ENCODE peak calls at places on chromosome 13, in six cellular contexts. One of them, this sample, is unnamed.
A peak's percentile ranks its signal among the peaks of the same experiment; 100 is the strongest.

GRCh38 chr13:20799726-20800416 is 26.1 kb upstream of the EEF1AKMT1 start:
- DNase-seq in GM12878: no peak
- DNase-seq in SK-N-SH: no peak
- DNase-seq in K562: no peak
- DNase-seq in HepG2: no peak
- DNase-seq in H1: no peak
- DNase-seq in this sample: no peak

GRCh38 chr13:29924951-29925350 is 74.5 kb upstream of the UBL3 start:
- DNase-seq in HepG2: no peak
- DNase-seq in H1: no peak
- DNase-seq in GM12878: no peak
- DNase-seq in K562: no peak
- DNase-seq in SK-N-SH: no peak
- DNase-seq in this sample: no peak

GRCh38 chr13:23674795-23675640 is 104.8 kb downstream of the TNFRSF19 start:
- DNase-seq in K562: no peak
- DNase-seq in GM12878: no peak
- DNase-seq in H1: no peak
- DNase-seq in SK-N-SH: no peak
- DNase-seq in HepG2: peak; percentile 44
- DNase-seq in this sample: no peak

GRCh38 chr13:91482427-91482826 is 84.0 kb downstream of the GPC5 start:
- DNase-seq in K562: no peak
- DNase-seq in SK-N-SH: peak; percentile 2
- DNase-seq in HepG2: no peak
- DNase-seq in GM12878: no peak
- DNase-seq in H1: no peak
- DNase-seq in this sample: no peak

GRCh38 chr13:23427342-23428182 is 5.9 kb downstream of the SACS start:
- DNase-seq in K562: no peak
- DNase-seq in H1: no peak
- DNase-seq in HepG2: peak; percentile 5
- DNase-seq in GM12878: no peak
- DNase-seq in SK-N-SH: no peak
- DNase-seq in this sample: no peak

GRCh38 chr13:64684685-64685431 is 2545.3 kb downstream of the PCDH9 start:
- DNase-seq in K562: no peak
- DNase-seq in H1: peak; percentile 58
- DNase-seq in SK-N-SH: no peak
- DNase-seq in HepG2: no peak
- DNase-seq in GM12878: no peak
- DNase-seq in this sample: no peak

GRCh38 chr13:50126378-50127016 is 111.3 kb downstream of the KCNRG start:
- DNase-seq in H1: no peak
- DNase-seq in HepG2: peak; percentile 27
- DNase-seq in GM12878: no peak
- DNase-seq in SK-N-SH: no peak
- DNase-seq in K562: no peak
- DNase-seq in this sample: peak; percentile 51

GRCh38 chr13:105979131-105979530 is 556.3 kb downstream of the EFNB2 start:
- DNase-seq in SK-N-SH: no peak
- DNase-seq in GM12878: no peak
- DNase-seq in HepG2: no peak
- DNase-seq in K562: no peak
- DNase-seq in H1: no peak
- DNase-seq in this sample: no peak

GRCh38 chr13:59750860-59751259 is 412.9 kb downstream of the DIAPH3 start:
- DNase-seq in GM12878: no peak
- DNase-seq in HepG2: no peak
- DNase-seq in K562: no peak
- DNase-seq in H1: peak; percentile 31
- DNase-seq in SK-N-SH: peak; percentile 60
- DNase-seq in this sample: no peak

GRCh38 chr13:113579686-113580085 is 4.9 kb upstream of the TFDP1 start:
- DNase-seq in H1: no peak
- DNase-seq in K562: no peak
- DNase-seq in SK-N-SH: no peak
- DNase-seq in GM12878: no peak
- DNase-seq in HepG2: no peak
- DNase-seq in this sample: no peak

GRCh38 chr13:46134961-46135522 is 30.2 kb upstream of the CPB2 start:
- DNase-seq in H1: no peak
- DNase-seq in K562: no peak
- DNase-seq in HepG2: peak; percentile 78
- DNase-seq in GM12878: no peak
- DNase-seq in SK-N-SH: no peak
- DNase-seq in this sample: no peak

GRCh38 chr13:27151798-27152599 is 19.6 kb downstream of the USP12 start:
- DNase-seq in HepG2: peak; percentile 55
- DNase-seq in SK-N-SH: no peak
- DNase-seq in H1: no peak
- DNase-seq in K562: no peak
- DNase-seq in GM12878: no peak
- DNase-seq in this sample: no peak

GRCh38 chr13:63864171-63864902 is 2448.7 kb upstream of the PCDH20 start:
- DNase-seq in HepG2: no peak
- DNase-seq in SK-N-SH: no peak
- DNase-seq in GM12878: no peak
- DNase-seq in H1: no peak
- DNase-seq in K562: no peak
- DNase-seq in this sample: no peak

GRCh38 chr13:30869491-30869890 is 36.6 kb upstream of the MEDAG start:
- DNase-seq in GM12878: no peak
- DNase-seq in SK-N-SH: no peak
- DNase-seq in K562: no peak
- DNase-seq in H1: no peak
- DNase-seq in HepG2: no peak
- DNase-seq in this sample: no peak

GRCh38 chr13:76016799-76017198 is 380.7 kb downstream of the LMO7 start:
- DNase-seq in K562: peak; percentile 13
- DNase-seq in GM12878: no peak
- DNase-seq in HepG2: peak; percentile 25
- DNase-seq in SK-N-SH: peak; percentile 17
- DNase-seq in H1: no peak
- DNase-seq in this sample: no peak

GRCh38 chr13:66635526-66635925 is 594.6 kb downstream of the PCDH9 start:
- DNase-seq in GM12878: no peak
- DNase-seq in SK-N-SH: no peak
- DNase-seq in K562: no peak
- DNase-seq in H1: no peak
- DNase-seq in HepG2: no peak
- DNase-seq in this sample: no peak

DNA sequence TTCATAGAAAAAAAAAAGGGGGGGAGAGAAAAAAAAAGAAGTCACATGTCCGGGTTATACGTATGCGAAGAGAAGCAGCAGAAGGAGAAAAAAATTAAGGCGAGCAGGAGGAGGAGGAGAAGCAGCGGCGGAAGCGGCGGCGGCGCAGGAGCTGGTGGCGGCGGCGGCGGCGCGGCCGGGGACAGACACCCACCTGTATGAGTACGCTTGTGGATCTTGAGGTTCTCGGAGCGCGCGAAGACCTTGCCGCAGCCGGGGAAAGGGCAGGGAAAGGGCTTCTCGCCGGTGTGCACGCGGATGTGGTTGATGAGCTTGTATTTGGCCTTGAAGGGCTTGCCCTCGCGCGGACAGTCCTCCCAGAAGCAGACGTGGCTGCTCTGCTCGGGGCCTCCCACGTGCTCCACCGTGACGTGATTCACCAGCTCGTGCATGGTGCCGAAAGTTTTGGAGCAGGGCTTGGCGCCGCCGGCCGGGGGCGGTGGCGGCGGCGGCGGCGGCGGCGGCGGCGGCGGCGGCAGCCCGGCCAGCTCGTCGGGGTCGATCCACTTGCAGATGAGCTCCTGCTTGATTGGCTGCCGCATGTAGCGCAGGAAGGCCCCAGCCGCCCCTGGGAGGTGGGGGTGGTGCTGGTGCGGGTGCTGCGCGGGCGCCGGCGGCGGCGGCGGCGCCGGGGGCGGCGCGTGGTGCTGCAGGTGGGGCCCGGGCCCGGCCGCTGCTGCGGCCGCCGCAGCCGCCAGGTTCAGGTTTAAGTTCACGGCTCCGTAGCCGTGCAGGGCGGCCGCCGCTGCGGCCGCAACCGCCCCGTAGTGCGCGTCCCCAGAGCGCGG is 1.4 kb downstream of the ZIC5 start:
- DNase-seq in H1: no peak
- DNase-seq in K562: peak; percentile 91
- DNase-seq in HepG2: peak; percentile 57
- DNase-seq in SK-N-SH: no peak
- DNase-seq in GM12878: no peak
- DNase-seq in this sample: no peak
- TF ChIP-seq GABPA in H1: no peak
- TF ChIP-seq GABPA in K562: no peak
- TF ChIP-seq GABPA in HepG2: no peak
- TF ChIP-seq GABPA in SK-N-SH: no peak
- TF ChIP-seq GABPA in GM12878: no peak
- TF ChIP-seq GABPA in this sample: no peak

DNA sequence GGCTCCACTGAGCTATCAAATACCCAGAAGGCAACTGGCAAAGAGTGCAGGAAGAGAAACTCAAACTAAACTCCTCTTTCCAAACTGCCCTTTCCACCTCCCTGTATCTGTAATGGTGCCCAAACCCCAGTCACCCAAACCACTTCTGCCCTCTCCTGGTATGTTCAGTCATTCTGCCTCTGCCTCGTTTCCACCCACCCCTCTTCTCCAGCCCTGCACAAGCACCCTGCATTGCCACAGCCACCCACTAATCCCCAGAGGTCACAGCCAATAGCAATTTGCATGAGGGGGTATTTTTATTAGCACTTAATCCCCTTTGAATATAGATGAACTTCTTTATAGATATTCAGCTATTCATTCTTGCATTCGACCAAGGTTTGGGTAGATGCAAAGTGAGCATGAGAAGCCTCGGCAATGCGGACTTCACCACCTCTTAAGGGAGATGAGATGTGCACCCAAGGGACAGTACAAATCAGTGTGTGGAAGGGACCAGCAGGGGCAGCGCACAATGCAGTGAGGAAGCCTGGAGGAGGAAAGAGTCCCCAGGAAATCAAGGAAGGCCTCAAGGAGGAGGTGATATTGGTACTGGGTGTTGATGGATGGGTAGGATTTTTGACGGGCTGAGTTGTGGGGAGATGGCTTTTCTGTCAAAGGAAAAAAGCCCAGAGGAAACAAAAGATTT is 12.4 kb downstream of the TMEM272 start:
- DNase-seq in K562: peak; percentile 28
- DNase-seq in H1: no peak
- DNase-seq in SK-N-SH: peak; percentile 39
- DNase-seq in HepG2: no peak
- DNase-seq in GM12878: no peak
- DNase-seq in this sample: peak; percentile 42
- TF ChIP-seq GABPA in K562: no peak
- TF ChIP-seq GABPA in H1: no peak
- TF ChIP-seq GABPA in SK-N-SH: no peak
- TF ChIP-seq GABPA in HepG2: no peak
- TF ChIP-seq GABPA in GM12878: no peak
- TF ChIP-seq GABPA in this sample: no peak

GRCh38 chr13:43776680-43777079 is 10.1 kb downstream of the ENOX1 start:
- DNase-seq in HepG2: no peak
- DNase-seq in GM12878: no peak
- DNase-seq in H1: no peak
- DNase-seq in SK-N-SH: no peak
- DNase-seq in K562: no peak
- DNase-seq in this sample: no peak
- TF ChIP-seq GABPA in HepG2: no peak
- TF ChIP-seq GABPA in GM12878: no peak
- TF ChIP-seq GABPA in H1: no peak
- TF ChIP-seq GABPA in SK-N-SH: peak; percentile 23
- TF ChIP-seq GABPA in K562: no peak
- TF ChIP-seq GABPA in this sample: no peak

GRCh38 chr13:110453767-110454166 is 107.8 kb downstream of the RAB20 start:
- DNase-seq in H1: no peak
- DNase-seq in HepG2: no peak
- DNase-seq in GM12878: no peak
- DNase-seq in K562: no peak
- DNase-seq in SK-N-SH: no peak
- DNase-seq in this sample: no peak

GRCh38 chr13:110454227-110454859 is 107.2 kb downstream of the RAB20 start:
- DNase-seq in HepG2: no peak
- DNase-seq in GM12878: no peak
- DNase-seq in H1: no peak
- DNase-seq in K562: no peak
- DNase-seq in SK-N-SH: no peak
- DNase-seq in this sample: no peak

GRCh38 chr13:110455444-110455843 is 106.1 kb downstream of the RAB20 start:
- DNase-seq in H1: no peak
- DNase-seq in GM12878: no peak
- DNase-seq in SK-N-SH: no peak
- DNase-seq in HepG2: no peak
- DNase-seq in K562: no peak
- DNase-seq in this sample: no peak

GRCh38 chr13:110455941-110456340 is 105.6 kb downstream of the RAB20 start:
- DNase-seq in SK-N-SH: peak; percentile 91
- DNase-seq in H1: peak; percentile 79
- DNase-seq in HepG2: peak; percentile 79
- DNase-seq in K562: peak; percentile 84
- DNase-seq in GM12878: no peak
- DNase-seq in this sample: peak; percentile 88

DNA sequence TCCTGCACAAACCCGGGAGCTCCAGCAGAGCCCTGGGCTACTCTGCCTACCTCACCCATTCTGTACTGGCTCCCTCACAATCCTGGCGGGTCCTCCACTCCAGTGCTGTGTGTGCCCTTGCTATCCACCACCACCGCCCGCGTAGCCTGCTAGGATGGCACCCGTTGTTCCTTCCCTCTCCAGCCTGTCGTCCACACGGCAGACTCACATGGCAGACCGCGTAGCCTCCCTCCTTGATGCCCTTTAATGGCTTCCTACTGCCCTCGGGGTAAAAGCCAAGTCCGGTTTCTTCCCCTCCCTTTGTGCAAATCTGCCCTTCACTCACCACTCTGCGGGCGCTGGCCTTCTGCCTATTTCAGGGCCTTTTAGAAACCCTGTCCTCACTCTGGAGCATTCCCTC is 106.6 kb downstream of the RAB20 start:
- DNase-seq in SK-N-SH: no peak
- DNase-seq in GM12878: no peak
- DNase-seq in K562: no peak
- DNase-seq in HepG2: no peak
- DNase-seq in H1: no peak
- DNase-seq in this sample: no peak
- TF ChIP-seq GABPA in SK-N-SH: no peak
- TF ChIP-seq GABPA in GM12878: no peak
- TF ChIP-seq GABPA in K562: no peak
- TF ChIP-seq GABPA in HepG2: no peak
- TF ChIP-seq GABPA in H1: no peak
- TF ChIP-seq GABPA in this sample: no peak

GRCh38 chr13:33945477-33945876 is 127.5 kb downstream of the RFC3 start:
- DNase-seq in H1: no peak
- DNase-seq in GM12878: no peak
- DNase-seq in SK-N-SH: peak; percentile 32
- DNase-seq in K562: no peak
- DNase-seq in HepG2: no peak
- DNase-seq in this sample: no peak
- TF ChIP-seq GABPA in H1: no peak
- TF ChIP-seq GABPA in GM12878: no peak
- TF ChIP-seq GABPA in SK-N-SH: no peak
- TF ChIP-seq GABPA in K562: no peak
- TF ChIP-seq GABPA in HepG2: no peak
- TF ChIP-seq GABPA in this sample: no peak

This sample was measured in HL-60.